ENCODE peak calls at places on chromosome 5, in ten cellular contexts. W, T, D, K, R, E, Z, L, A and G are unnamed samples.

GRCh38 chr5:142860291-142860690 is 90.1 kb downstream of the ARHGAP26 start:
- DNase-seq in W (no peak), T (no peak), D (no peak), K (no peak), R (no peak), E (no peak), Z (no peak), L (no peak), A (no peak), G (no peak)

GRCh38 chr5:118233601-118234000 is 754.7 kb downstream of the DTWD2 start:
- DNase-seq in W (no peak), T (no peak), D (no peak), K (no peak), R (no peak), E (no peak), Z (no peak), L (no peak), A (no peak), G (no peak)

GRCh38 chr5:89484962-89485361 is 602.0 kb upstream of the MEF2C start:
- DNase-seq in W (no peak), T (no peak), D (no peak), K (no peak), R (no peak), E (no peak), Z (no peak), L (no peak), A (no peak), G (no peak)

GRCh38 chr5:55226934-55227737 is at the start of gene MCIDAS:
- DNase-seq in W (peak), T (peak), D (no peak), K (no peak), R (peak), E (peak), Z (peak), L (peak), A (peak), G (peak)

GRCh38 chr5:18091758-18092157 is 457.5 kb downstream of the TAF11L14 start:
- DNase-seq in W (no peak), T (no peak), D (no peak), K (no peak), R (no peak), E (no peak), Z (no peak), L (no peak), A (peak), G (no peak)

GRCh38 chr5:81782811-81783210 is 31.9 kb upstream of the SSBP2 start:
- DNase-seq in W (no peak), T (no peak), D (no peak), K (no peak), R (no peak), E (no peak), Z (peak), L (no peak), A (no peak), G (no peak)

GRCh38 chr5:31470608-31471007 is 61.3 kb downstream of the DROSHA start:
- DNase-seq in W (no peak), T (no peak), D (no peak), K (peak), R (no peak), E (peak), Z (no peak), L (peak), A (no peak), G (peak)

GRCh38 chr5:90967443-90967842 is 408.8 kb downstream of the ADGRV1 start:
- DNase-seq in W (no peak), T (no peak), D (no peak), K (no peak), R (no peak), E (no peak), Z (no peak), L (no peak), A (peak), G (no peak)

GRCh38 chr5:92328584-92329259 is 945.6 kb upstream of the ARRDC3 start:
- DNase-seq in W (no peak), T (no peak), D (no peak), K (no peak), R (no peak), E (no peak), Z (no peak), L (no peak), A (no peak), G (no peak)

GRCh38 chr5:137383909-137384308 is 115.2 kb downstream of the SPOCK1 start:
- DNase-seq in W (no peak), T (no peak), D (no peak), K (no peak), R (no peak), E (no peak), Z (no peak), L (no peak), A (no peak), G (no peak)

GRCh38 chr5:93076096-93076495 is 504.9 kb downstream of the NR2F1-AS1 start:
- DNase-seq in W (no peak), T (no peak), D (no peak), K (no peak), R (no peak), E (no peak), Z (no peak), L (no peak), A (no peak), G (no peak)

GRCh38 chr5:172284275-172284971 is 859 bp upstream of the UBTD2 start:
- DNase-seq in W (no peak), T (no peak), D (peak), K (no peak), R (peak), E (peak), Z (peak), L (no peak), A (no peak), G (no peak)

GRCh38 chr5:6791031-6791577 is 77.9 kb downstream of the TENT4A start:
- DNase-seq in W (no peak), T (no peak), D (no peak), K (no peak), R (no peak), E (no peak), Z (no peak), L (no peak), A (peak), G (peak)

GRCh38 chr5:168971100-168971499 is 329.8 kb downstream of the SLIT3 start:
- DNase-seq in W (no peak), T (no peak), D (no peak), K (no peak), R (no peak), E (no peak), Z (peak), L (no peak), A (no peak), G (no peak)